ENCODE peak calls at places on chromosome X, in ten cellular contexts. E is HCT116, V is MM.1S, R is endothelial cell of umbilical vein, W is PC-3, S is SK-N-MC, G is DND-41, H is mesendoderm, T is adipocyte, Y is neuronal stem cell. Z is an unnamed sample.
A peak's percentile ranks its signal among the peaks of the same experiment; 100 is the strongest.

GRCh38 chrX:120732461-120732860 is 102.6 kb upstream of the C1GALT1C1 start:
- DNase-seq in G (no peak), T (no peak), Y (no peak), S (no peak), V (no peak), R (no peak), E (no peak), H (no peak), W (peak; percentile 73), Z (no peak)

GRCh38 chrX:16188687-16189086 is 21.4 kb downstream of the MAGEB17 start:
- DNase-seq in E (no peak), G (no peak), S (no peak), T (peak; percentile 7), H (no peak), R (peak; percentile 60), V (no peak), W (peak; percentile 44), Y (no peak), Z (no peak)

GRCh38 chrX:16825306-16826035 is 39.2 kb downstream of the TXLNG start:
- DNase-seq in H (no peak), E (no peak), T (no peak), V (no peak), Y (no peak), G (no peak), R (peak; percentile 34), S (no peak), W (peak; percentile 51), Z (no peak)

GRCh38 chrX:51614353-51614752 is 4.4 kb downstream of the CENPVL3 start:
- DNase-seq in S (peak; percentile 72), T (peak; percentile 68), G (no peak), W (peak; percentile 61), V (peak; percentile 39), Y (no peak), E (peak; percentile 6), R (peak; percentile 13), H (peak; percentile 35), Z (peak; percentile 50)

GRCh38 chrX:110795645-110796510 is at the start of gene CHRDL1:
- DNase-seq in H (peak; percentile 33), R (no peak), S (no peak), T (peak; percentile 2), V (peak; percentile 66), W (no peak), G (no peak), E (no peak), Y (peak; percentile 18), Z (peak; percentile 78)

GRCh38 chrX:68998716-68999115 is 166.5 kb downstream of the PJA1 start:
- DNase-seq in R (no peak), S (no peak), G (no peak), T (no peak), V (no peak), E (no peak), H (no peak), W (peak; percentile 31), Y (no peak), Z (peak; percentile 44)

GRCh38 chrX:65581661-65582339 is 47.2 kb upstream of the LAS1L start:
- DNase-seq in Y (peak; percentile 36), S (peak; percentile 47), G (peak; percentile 69), T (peak; percentile 80), H (peak; percentile 82), E (peak; percentile 48), W (peak; percentile 85), R (peak; percentile 51), V (peak; percentile 64), Z (peak; percentile 82)

GRCh38 chrX:113892401-113892800 is 691.5 kb upstream of the HTR2C start:
- DNase-seq in Y (no peak), H (no peak), V (no peak), W (peak; percentile 9), S (no peak), R (no peak), T (no peak), E (no peak), G (no peak), Z (no peak)

GRCh38 chrX:48715066-48715465 is 18.5 kb downstream of the SUV39H1 start:
- DNase-seq in W (peak; percentile 31), T (peak; percentile 6), V (no peak), E (no peak), Y (no peak), R (no peak), G (no peak), S (no peak), H (no peak), Z (no peak)

DNA sequence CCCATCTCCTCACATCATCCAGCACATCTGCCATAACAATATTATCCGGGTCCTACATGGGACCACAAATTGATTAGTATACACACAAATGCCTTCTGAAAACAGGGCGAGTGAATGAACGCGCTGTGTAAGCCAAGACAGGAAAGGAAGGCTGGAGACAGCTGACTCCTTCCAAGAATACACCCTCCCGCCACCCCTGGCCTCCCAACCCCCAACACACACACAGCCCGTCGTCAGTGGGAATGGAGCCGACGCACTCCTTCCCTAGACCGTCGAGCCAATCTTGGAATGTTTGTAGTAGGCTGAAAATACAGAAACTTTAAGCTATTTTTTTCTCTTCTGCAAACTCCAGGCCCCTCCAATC is 319 bp upstream of the MAGEH1 start:
- DNase-seq in E (no peak), S (no peak), T (no peak), H (no peak), G (no peak), R (no peak), V (no peak), Y (no peak), W (no peak), Z (no peak)
- H3K9ac ChIP-seq in E (no peak overlapping the region), S (peak overlapping the region; percentile 16), T (peak overlapping the region; percentile 85), H (peak overlapping the region; percentile 50), G (peak overlapping the region; percentile 67), R (peak overlapping the region; percentile 33), V (peak overlapping the region; percentile 40), Y (no peak overlapping the region), W (no peak overlapping the region), Z (peak overlapping the region; percentile 68)

GRCh38 chrX:72182924-72183323 is 1.4 kb downstream of the PIN4 start:
- DNase-seq in T (no peak), R (no peak), E (no peak), G (no peak), S (no peak), Y (no peak), H (no peak), V (no peak), W (no peak), Z (no peak)
- H3K9ac ChIP-seq in T (no peak overlapping the region), R (no peak overlapping the region), E (peak overlapping the region; percentile 77), G (peak overlapping the region; percentile 66), S (no peak overlapping the region), Y (no peak overlapping the region), H (no peak overlapping the region), V (no peak overlapping the region), W (no peak overlapping the region), Z (no peak overlapping the region)

GRCh38 chrX:22141061-22141460 is 108.9 kb downstream of the PHEX start:
- DNase-seq in R (no peak), W (peak; percentile 42), V (no peak), H (no peak), E (no peak), T (no peak), Y (no peak), G (no peak), S (no peak), Z (no peak)

GRCh38 chrX:22135171-22135711 is 103.1 kb downstream of the PHEX start:
- DNase-seq in S (no peak), T (peak; percentile 53), V (peak; percentile 53), E (no peak), H (no peak), Y (no peak), R (peak; percentile 35), W (peak; percentile 55), G (no peak), Z (no peak)

GRCh38 chrX:22136711-22137110 is 104.6 kb downstream of the PHEX start:
- DNase-seq in V (no peak), R (no peak), T (no peak), S (no peak), W (no peak), G (no peak), E (no peak), H (no peak), Y (no peak), Z (no peak)

GRCh38 chrX:22134681-22135080 is 102.6 kb downstream of the PHEX start:
- DNase-seq in W (peak; percentile 89), E (no peak), S (no peak), Y (no peak), H (peak; percentile 33), R (peak; percentile 73), V (no peak), G (no peak), T (peak; percentile 71), Z (no peak)

GRCh38 chrX:22135994-22136684 is 104.0 kb downstream of the PHEX start:
- DNase-seq in Y (peak; percentile 42), V (peak; percentile 63), W (peak; percentile 83), G (peak; percentile 9), H (peak; percentile 37), S (peak; percentile 50), T (peak; percentile 72), E (peak; percentile 16), R (peak; percentile 75), Z (no peak)
- H3K9ac ChIP-seq in Y (no peak overlapping the region), V (peak overlapping the region; percentile 7), W (peak overlapping the region; percentile 73), G (no peak overlapping the region), H (no peak overlapping the region), S (peak overlapping the region; percentile 48), T (no peak overlapping the region), E (no peak overlapping the region), R (peak overlapping the region; percentile 39), Z (no peak overlapping the region)

GRCh38 chrX:372856-373640 is 13.7 kb downstream of the PPP2R3B start:
- DNase-seq in Y (no peak), S (no peak), G (no peak), V (no peak), E (no peak), R (no peak), W (no peak), H (no peak), T (no peak), Z (peak; percentile 65)
- H3K9ac ChIP-seq in Y (peak overlapping the region; percentile 86), S (no peak overlapping the region), G (peak overlapping the region; percentile 59), V (no peak overlapping the region), E (no peak overlapping the region), R (no peak overlapping the region), W (no peak overlapping the region), H (peak overlapping the region; percentile 72), T (peak overlapping the region; percentile 25), Z (peak overlapping the region; percentile 20)

Z was measured in endodermal cell.